ENCODE peak calls at places on chromosomes 5 and 9, in four cellular contexts. B, I, N and C are unnamed samples.

GRCh38 chr5:93343570-93343969 is 237.4 kb downstream of the NR2F1-AS1 start:
- DNase-seq in N (no peak), B (no peak), I (no peak), C (no peak)

GRCh38 chr9:18658764-18659705 is 185.1 kb downstream of the ADAMTSL1 start:
- DNase-seq in B (no peak), N (no peak), I (no peak), C (no peak)

GRCh38 chr5:147290261-147290660 is 55.4 kb downstream of the STK32A start:
- DNase-seq in B (no peak), N (no peak), I (no peak), C (no peak)

GRCh38 chr9:127128341-127129072 is 6.1 kb upstream of the ANGPTL2 start:
- DNase-seq in N (no peak), I (no peak), B (no peak), C (no peak)

GRCh38 chr9:18920141-18920611 is 112.8 kb downstream of the SAXO1 start:
- DNase-seq in I (no peak), N (no peak), B (no peak), C (no peak)

GRCh38 chr5:90932052-90932699 is 373.6 kb downstream of the ADGRV1 start:
- DNase-seq in B (peak; percentile 54), I (peak; percentile 59), N (peak; percentile 23), C (no peak)

GRCh38 chr9:86471501-86471900 is 117.3 kb upstream of the TUT7 start:
- DNase-seq in N (no peak), B (no peak), I (no peak), C (no peak)

GRCh38 chr5:180334176-180334575 is 19.0 kb downstream of the GFPT2 start:
- DNase-seq in I (no peak), B (no peak), N (no peak), C (no peak)

GRCh38 chr9:122334916-122335315 is 35.9 kb upstream of the PTGS1 start:
- DNase-seq in I (no peak), B (no peak), N (no peak), C (no peak)

GRCh38 chr9:98708933-98709911 is at the start of gene GABBR2:
- DNase-seq in B (peak; percentile 28), N (no peak), I (no peak), C (peak; percentile 63)

GRCh38 chr5:125367702-125368101 is 621.3 kb upstream of the ZNF608 start:
- DNase-seq in I (no peak), N (no peak), B (no peak), C (no peak)

GRCh38 chr5:161261693-161262323 is 284.7 kb downstream of the GABRB2 start:
- DNase-seq in B (no peak), N (no peak), I (no peak), C (no peak)

GRCh38 chr5:86968311-86968753 is 299.4 kb upstream of the RASA1 start:
- DNase-seq in N (no peak), I (peak; percentile 35), B (peak; percentile 9), C (no peak)

GRCh38 chr9:133701321-133701980 is 36.7 kb downstream of the SARDH start:
- DNase-seq in I (no peak), N (peak; percentile 33), B (no peak), C (no peak)

GRCh38 chr5:43772601-43773031 is 169.6 kb downstream of the NNT start:
- DNase-seq in N (no peak), I (peak; percentile 72), B (no peak), C (no peak)

GRCh38 chr5:133824661-133825254 is 143.7 kb downstream of the C5orf15 start:
- DNase-seq in B (no peak), N (peak; percentile 7), I (no peak), C (no peak)

GRCh38 chr9:86732514-86732913 is 214.8 kb downstream of the GAS1 start:
- DNase-seq in I (no peak), N (no peak), B (no peak), C (no peak)

GRCh38 chr9:126287467-126287866 is 39.2 kb upstream of the MVB12B start:
- DNase-seq in B (no peak), I (no peak), N (no peak), C (no peak)

GRCh38 chr5:69234457-69235268 is at the start of gene CDK7:
- DNase-seq in N (peak; percentile 89), B (peak; percentile 84), I (peak; percentile 92), C (peak; percentile 91)